ENCODE peak calls at places on chromosome 22, in six cellular contexts. R is left lung, B is right atrium auricular region, L is type B pancreatic cell, K is GM12878, N is IMR-90. O is an unnamed sample.

GRCh38 chr22:39418696-39419095 is 19.1 kb downstream of the TAB1 start:
- DNase-seq in L (no peak), N (no peak), K (no peak), B (no peak), R (peak), O (no peak)

GRCh38 chr22:48256041-48256739 is 1493.7 kb downstream of the TBC1D22A start:
- DNase-seq in R (no peak), K (no peak), B (no peak), N (no peak), L (no peak), O (no peak)

GRCh38 chr22:33577862-33578411 is 342.3 kb downstream of the LARGE1 start:
- DNase-seq in L (no peak), K (no peak), R (no peak), B (no peak), N (no peak), O (no peak)

GRCh38 chr22:35995345-35995744 is 33.3 kb downstream of the RBFOX2 start:
- DNase-seq in R (no peak), N (peak), L (no peak), B (no peak), K (no peak), O (no peak)

GRCh38 chr22:26322179-26322905 is 106.7 kb upstream of the ASPHD2 start:
- DNase-seq in R (no peak), N (peak), L (no peak), K (no peak), B (no peak), O (no peak)

GRCh38 chr22:27046126-27046525 is 388.7 kb downstream of the MIAT start:
- DNase-seq in R (no peak), K (no peak), B (no peak), L (no peak), N (no peak), O (no peak)

GRCh38 chr22:31544481-31545480 is 48.4 kb downstream of the SFI1 start:
- DNase-seq in K (no peak), L (no peak), R (no peak), B (no peak), N (peak), O (no peak)

GRCh38 chr22:46041642-46042041 is 64.7 kb upstream of the WNT7B start:
- DNase-seq in K (no peak), N (no peak), B (no peak), R (no peak), L (no peak), O (no peak)

GRCh38 chr22:30457964-30458363 is 13.9 kb downstream of the SEC14L3 start:
- DNase-seq in R (no peak), N (peak), B (no peak), K (no peak), L (no peak), O (no peak)

GRCh38 chr22:21758465-21758864 is 22.9 kb upstream of the YPEL1 start:
- DNase-seq in N (no peak), R (no peak), L (no peak), K (no peak), B (no peak), O (no peak)

GRCh38 chr22:41355895-41356294 is 25.8 kb upstream of the TEF start:
- DNase-seq in K (no peak), B (no peak), L (no peak), N (no peak), R (no peak), O (no peak)

GRCh38 chr22:44112191-44112590 is 68.5 kb upstream of the PARVG start:
- DNase-seq in L (no peak), R (peak), K (no peak), B (no peak), N (no peak), O (no peak)

GRCh38 chr22:44603774-44604173 is 98.2 kb upstream of the PRR5 start:
- DNase-seq in R (no peak), L (no peak), B (no peak), N (no peak), K (no peak), O (no peak)

GRCh38 chr22:33049125-33049729 is 9.0 kb downstream of the SYN3 start:
- DNase-seq in K (peak), L (no peak), B (peak), R (no peak), N (peak), O (peak)

GRCh38 chr22:32558681-32559355 is 84.2 kb downstream of the FBXO7 start:
- DNase-seq in N (peak), L (no peak), B (peak), K (no peak), R (peak), O (no peak)

GRCh38 chr22:19174106-19175025 is 4.2 kb downstream of the SLC25A1 start:
- DNase-seq in L (no peak), B (no peak), R (no peak), K (peak), N (peak), O (no peak)

GRCh38 chr22:42856179-42856864 is 751 bp downstream of the ARFGAP3 start:
- DNase-seq in N (peak), B (peak), L (no peak), R (no peak), K (no peak), O (peak)

GRCh38 chr22:45612451-45612901 is 59.2 kb upstream of the ATXN10 start:
- DNase-seq in R (no peak), B (peak), K (no peak), L (no peak), N (peak), O (no peak)

GRCh38 chr22:43600265-43600664 is 188.5 kb downstream of the MPPED1 start:
- DNase-seq in B (no peak), R (no peak), N (no peak), L (no peak), K (no peak), O (no peak)

GRCh38 chr22:30212996-30213441 is 33.5 kb downstream of the LIF start:
- DNase-seq in L (no peak), K (no peak), R (no peak), B (no peak), N (no peak), O (no peak)

GRCh38 chr22:48640890-48641771 is 1186.5 kb downstream of the BRD1 start:
- DNase-seq in N (no peak), B (no peak), R (peak), K (no peak), L (no peak), O (no peak)

GRCh38 chr22:46638601-46639431 is 18.6 kb downstream of the GRAMD4 start:
- DNase-seq in K (no peak), B (no peak), R (peak), N (peak), L (no peak), O (no peak)

GRCh38 chr22:46697811-46698515 is 40.1 kb downstream of the CERK start:
- DNase-seq in R (peak), L (no peak), K (no peak), B (no peak), N (no peak), O (no peak)

GRCh38 chr22:45528046-45528445 is 25.4 kb downstream of the FBLN1 start:
- DNase-seq in N (no peak), B (no peak), K (no peak), L (no peak), R (no peak), O (no peak)

GRCh38 chr22:23305922-23306374 is 125.6 kb downstream of the BCR start:
- DNase-seq in B (peak), K (no peak), N (peak), R (peak), L (peak), O (no peak)

GRCh38 chr22:23301591-23301990 is 121.3 kb downstream of the BCR start:
- DNase-seq in K (no peak), R (peak), N (no peak), L (no peak), B (no peak), O (no peak)

GRCh38 chr22:23305321-23305910 is 125.1 kb downstream of the BCR start:
- DNase-seq in N (peak), B (no peak), L (peak), R (peak), K (no peak), O (no peak)

GRCh38 chr22:23302171-23303002 is 122.1 kb downstream of the BCR start:
- DNase-seq in K (no peak), B (no peak), R (peak), N (no peak), L (no peak), O (no peak)

GRCh38 chr22:23300476-23300875 is 120.2 kb downstream of the BCR start:
- DNase-seq in K (no peak), B (no peak), R (peak), L (no peak), N (no peak), O (no peak)
- TF ChIP-seq CTCF in K (no peak), B (no peak), R (no peak), L (no peak), N (no peak), O (no peak)

GRCh38 chr22:37326726-37327125 is 44.4 kb downstream of the CYTH4 start:
- DNase-seq in B (no peak), L (no peak), R (no peak), K (no peak), N (no peak), O (no peak)
- TF ChIP-seq CTCF in B (no peak), L (no peak), R (no peak), K (no peak), N (no peak), O (no peak)

DNA sequence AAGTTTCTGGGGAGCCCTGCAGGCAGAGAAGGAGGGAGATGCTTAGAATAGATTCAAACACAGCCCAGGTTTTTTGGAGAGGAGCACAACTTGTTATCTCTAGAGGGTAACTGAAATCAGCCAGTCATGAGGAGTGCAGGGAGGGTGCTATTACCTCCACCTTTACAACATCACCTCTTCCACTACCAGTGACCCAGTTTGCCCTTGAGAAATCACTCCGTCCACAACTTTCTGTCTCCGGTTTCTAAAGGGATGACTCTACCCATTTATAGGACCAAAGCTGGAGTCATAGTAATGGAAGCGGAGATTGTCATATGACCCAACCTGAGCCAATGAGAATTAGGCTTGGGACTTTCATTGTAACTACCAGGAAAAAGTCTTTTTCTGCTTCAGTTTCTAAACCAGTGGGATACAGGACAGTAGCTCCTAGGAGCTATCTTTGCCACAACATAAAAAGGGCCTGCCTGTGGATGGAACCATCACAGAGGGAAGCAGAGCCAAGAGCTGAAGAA is 131.2 kb upstream of the SERPIND1 start:
- DNase-seq in L (no peak), B (no peak), R (no peak), K (no peak), N (no peak), O (no peak)
- TF ChIP-seq CTCF in L (no peak), B (no peak), R (no peak), K (no peak), N (no peak), O (no peak)

GRCh38 chr22:49866134-49866533 is 12.5 kb downstream of the ZBED4 start:
- DNase-seq in B (no peak), R (no peak), K (no peak), L (no peak), N (no peak), O (no peak)
- TF ChIP-seq CTCF in B (no peak), R (no peak), K (no peak), L (no peak), N (no peak), O (no peak)

DNA sequence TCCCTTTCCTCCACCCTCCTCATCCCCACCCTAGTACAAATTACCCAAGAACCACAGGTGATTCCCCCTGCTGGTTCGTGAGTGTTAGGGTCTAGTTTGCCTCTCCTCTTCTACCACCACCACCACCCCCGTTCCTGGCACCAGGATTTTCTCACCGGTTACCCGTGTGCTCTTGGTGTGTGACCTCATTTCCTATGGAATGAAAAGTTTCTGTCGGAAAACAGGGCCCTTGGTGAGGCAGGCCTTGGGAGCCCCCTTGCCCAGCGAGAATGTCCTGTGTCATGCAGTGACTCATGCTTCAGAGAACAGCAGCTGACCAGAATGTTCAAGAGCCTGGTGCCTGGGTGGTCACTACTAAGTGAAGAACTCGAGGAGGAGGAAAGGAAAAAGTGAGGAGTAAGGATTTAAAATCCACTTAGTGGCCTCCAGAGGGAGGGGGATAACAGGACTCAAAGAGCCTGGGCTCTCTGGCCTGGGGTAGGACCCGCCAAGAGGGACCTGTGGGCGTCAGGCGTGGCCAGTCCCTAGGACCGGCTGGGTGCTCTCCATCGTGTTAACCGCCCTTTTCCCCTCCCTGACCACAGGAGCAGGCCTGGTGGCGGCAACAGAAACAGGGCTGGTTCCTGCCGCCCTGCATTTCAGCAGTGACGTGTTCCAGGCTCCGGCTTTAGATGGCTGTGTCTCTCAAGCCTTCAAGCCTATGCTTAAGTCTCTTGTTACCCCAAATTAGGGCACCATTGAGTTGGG is 30.2 kb downstream of the C22orf31 start:
- DNase-seq in R (peak), B (peak), N (peak), L (no peak), K (no peak), O (no peak)
- TF ChIP-seq CTCF in R (no peak), B (no peak), N (peak), L (peak), K (no peak), O (peak)

GRCh38 chr22:23626286-23626975 is 5.7 kb downstream of the DRICH1 start:
- DNase-seq in R (no peak), K (no peak), B (no peak), N (no peak), L (no peak), O (no peak)
- TF ChIP-seq CTCF in R (no peak), K (no peak), B (no peak), N (no peak), L (no peak), O (no peak)

GRCh38 chr22:28883657-28883916 is 215 bp downstream of the ZNRF3 start:
- DNase-seq in R (no peak), B (no peak), L (no peak), K (no peak), N (no peak), O (no peak)

GRCh38 chr22:28883917-28884753 is 763 bp downstream of the ZNRF3 start:
- DNase-seq in N (peak), B (no peak), R (peak), K (no peak), L (peak), O (peak)

GRCh38 chr22:28887725-28888459 is 4.5 kb downstream of the ZNRF3 start:
- DNase-seq in B (no peak), L (no peak), N (no peak), K (no peak), R (no peak), O (no peak)

GRCh38 chr22:28884754-28885375 is 1.5 kb downstream of the ZNRF3 start:
- DNase-seq in K (no peak), L (no peak), N (no peak), B (no peak), R (no peak), O (no peak)

GRCh38 chr22:28885939-28886338 is 2.6 kb downstream of the ZNRF3 start:
- DNase-seq in B (no peak), K (no peak), N (no peak), L (no peak), R (no peak), O (no peak)
- TF ChIP-seq CTCF in B (no peak), K (no peak), N (no peak), L (no peak), R (no peak), O (no peak)